ENCODE peak calls at places on chromosomes 1 and 21, in eight cellular contexts. P is NCI-H1105; U is A549; W is GM23338; A is activated CD4-positive, CD25-positive, alpha-beta regulatory T cell; J is GM04504; V is fibroblast of gingiva; R is LoVo. F is an unnamed sample.

GRCh38 chr1:25804244-25804963 is 4.4 kb downstream of the SELENON start:
- DNase-seq in J (no peak), R (no peak), P (no peak), U (no peak), V (peak; percentile 38), A (no peak), W (no peak), F (no peak)

GRCh38 chr1:164510435-164510834 is 48.5 kb upstream of the PBX1 start:
- DNase-seq in U (no peak), A (no peak), R (no peak), P (no peak), V (no peak), J (peak; percentile 9), W (peak; percentile 40), F (no peak)

GRCh38 chr1:229781453-229781852 is 155.4 kb downstream of the URB2 start:
- DNase-seq in V (no peak), U (no peak), W (peak; percentile 3), P (peak; percentile 31), J (no peak), A (no peak), R (no peak), F (no peak)

GRCh38 chr1:77014396-77014795 is 147.1 kb downstream of the ST6GALNAC5 start:
- DNase-seq in R (no peak), U (no peak), W (peak; percentile 43), P (no peak), J (no peak), V (no peak), A (no peak), F (no peak)

GRCh38 chr1:9058465-9058864 is 11.0 kb downstream of the SLC2A5 start:
- DNase-seq in R (no peak), A (no peak), J (no peak), W (no peak), U (no peak), V (peak; percentile 59), P (no peak), F (no peak)

GRCh38 chr1:152442765-152443164 is 28.7 kb upstream of the CRNN start:
- DNase-seq in R (peak; percentile 12), U (no peak), J (no peak), W (no peak), A (no peak), V (peak; percentile 31), P (no peak), F (no peak)

GRCh38 chr1:245375789-245376188 is 221.0 kb downstream of the KIF26B start:
- DNase-seq in P (no peak), A (no peak), W (no peak), U (no peak), J (no peak), V (no peak), R (no peak), F (no peak)

GRCh38 chr1:154999651-155000474 is 2.7 kb upstream of the ZBTB7B start:
- DNase-seq in U (no peak), V (no peak), A (no peak), P (no peak), J (no peak), R (no peak), W (peak; percentile 79), F (no peak)

GRCh38 chr1:58855351-58856165 is 71.7 kb upstream of the JUN start:
- DNase-seq in P (no peak), W (no peak), V (no peak), R (no peak), J (no peak), U (no peak), A (no peak), F (no peak)

GRCh38 chr1:57017201-57017600 is 51.4 kb upstream of the C8B start:
- DNase-seq in A (no peak), R (no peak), J (no peak), W (peak; percentile 9), P (no peak), V (no peak), U (no peak), F (no peak)

GRCh38 chr1:171741872-171742576 is at the start of gene VAMP4:
- DNase-seq in A (peak; percentile 70), R (peak; percentile 77), P (peak; percentile 75), W (peak; percentile 95), U (peak; percentile 74), V (peak; percentile 85), J (peak; percentile 65), F (peak; percentile 77)

GRCh38 chr1:213419369-213420030 is 368.5 kb downstream of the RPS6KC1 start:
- DNase-seq in P (no peak), W (no peak), U (no peak), J (no peak), R (no peak), V (no peak), A (no peak), F (no peak)

GRCh38 chr1:21337931-21338567 is 47.8 kb upstream of the ECE1 start:
- DNase-seq in V (peak; percentile 99), R (peak; percentile 5), P (no peak), J (peak; percentile 63), W (no peak), U (no peak), A (no peak), F (no peak)

GRCh38 chr1:221078260-221078965 is 199.2 kb downstream of the HLX start:
- DNase-seq in J (no peak), P (no peak), U (no peak), V (no peak), W (no peak), A (no peak), R (no peak), F (no peak)

GRCh38 chr1:226875641-226876295 is 5.4 kb downstream of the PSEN2 start:
- DNase-seq in P (peak; percentile 26), J (no peak), A (no peak), R (peak; percentile 29), V (no peak), W (peak; percentile 51), U (peak; percentile 56), F (no peak)

GRCh38 chr21:35106246-35106835 is 57.2 kb upstream of the RUNX1 start:
- DNase-seq in R (no peak), V (no peak), J (no peak), U (no peak), P (no peak), A (no peak), W (no peak), F (no peak)

GRCh38 chr1:63669151-63669961 is 76.1 kb downstream of the PGM1 start:
- DNase-seq in U (no peak), J (no peak), R (no peak), V (no peak), W (no peak), P (no peak), A (no peak), F (no peak)

GRCh38 chr1:100358210-100358609 is 5.9 kb downstream of the CDC14A start:
- DNase-seq in P (no peak), U (no peak), R (no peak), A (no peak), V (peak; percentile 12), J (no peak), W (peak; percentile 32), F (no peak)

GRCh38 chr1:181423301-181423918 is 59.9 kb upstream of the CACNA1E start:
- DNase-seq in V (no peak), A (no peak), R (peak; percentile 9), J (peak; percentile 6), W (peak; percentile 73), U (peak; percentile 61), P (peak; percentile 58), F (no peak)

GRCh38 chr1:212513586-212513985 is 80.9 kb downstream of the NENF start:
- DNase-seq in U (no peak), W (no peak), J (no peak), P (no peak), A (no peak), R (no peak), V (no peak), F (no peak)

GRCh38 chr1:6245869-6246496 is 2.0 kb downstream of the HES3 start:
- DNase-seq in W (peak; percentile 94), A (peak; percentile 21), J (no peak), R (no peak), U (no peak), P (peak; percentile 84), V (no peak), F (no peak)

F was measured in activated naive CD8-positive, alpha-beta T cell treated with anti-CD3 and anti-CD28 coated beads, Interleukin-2, amount 50 U/mL, for 16 hours.